ENCODE peak calls at places on chromosomes 6 and 20, in six cellular contexts. One of them, this sample, is unnamed.
A peak's percentile ranks its signal among the peaks of the same experiment; 100 is the strongest.

GRCh38 chr20:38084425-38084951 is 50.9 kb downstream of the RPRD1B start:
- DNase-seq in retinal pigment epithelial cell: peak; percentile 73
- DNase-seq in HepG2: peak; percentile 79
- DNase-seq in ovary: no peak
- DNase-seq in PC-3: no peak
- DNase-seq in fibroblast of the aortic adventitia: peak; percentile 66
- DNase-seq in this sample: no peak

GRCh38 chr6:160015778-160016684 is 47.1 kb downstream of the IGF2R start:
- DNase-seq in fibroblast of the aortic adventitia: no peak
- DNase-seq in HepG2: no peak
- DNase-seq in PC-3: no peak
- DNase-seq in ovary: no peak
- DNase-seq in retinal pigment epithelial cell: no peak
- DNase-seq in this sample: no peak

GRCh38 chr6:13926378-13926777 is 1.6 kb downstream of the RNF182 start:
- DNase-seq in PC-3: no peak
- DNase-seq in HepG2: no peak
- DNase-seq in ovary: no peak
- DNase-seq in fibroblast of the aortic adventitia: no peak
- DNase-seq in retinal pigment epithelial cell: no peak
- DNase-seq in this sample: no peak

GRCh38 chr6:82555801-82556200 is 192.2 kb downstream of the TPBG start:
- DNase-seq in ovary: no peak
- DNase-seq in HepG2: no peak
- DNase-seq in retinal pigment epithelial cell: no peak
- DNase-seq in PC-3: peak; percentile 70
- DNase-seq in fibroblast of the aortic adventitia: peak; percentile 79
- DNase-seq in this sample: no peak

GRCh38 chr6:95545691-95546090 is 31.6 kb upstream of the MANEA start:
- DNase-seq in PC-3: no peak
- DNase-seq in fibroblast of the aortic adventitia: no peak
- DNase-seq in ovary: no peak
- DNase-seq in HepG2: no peak
- DNase-seq in retinal pigment epithelial cell: no peak
- DNase-seq in this sample: no peak

GRCh38 chr6:37141291-37142046 is 28.5 kb upstream of the PIM1 start:
- DNase-seq in HepG2: no peak
- DNase-seq in ovary: no peak
- DNase-seq in PC-3: no peak
- DNase-seq in fibroblast of the aortic adventitia: peak; percentile 77
- DNase-seq in retinal pigment epithelial cell: no peak
- DNase-seq in this sample: no peak

GRCh38 chr20:45456632-45457031 is 12.9 kb upstream of the WFDC2 start:
- DNase-seq in ovary: no peak
- DNase-seq in PC-3: peak; percentile 63
- DNase-seq in retinal pigment epithelial cell: no peak
- DNase-seq in HepG2: peak; percentile 70
- DNase-seq in fibroblast of the aortic adventitia: no peak
- DNase-seq in this sample: peak; percentile 45

GRCh38 chr6:157203312-157203744 is 120.0 kb downstream of the TMEM242 start:
- DNase-seq in retinal pigment epithelial cell: no peak
- DNase-seq in fibroblast of the aortic adventitia: no peak
- DNase-seq in HepG2: no peak
- DNase-seq in PC-3: no peak
- DNase-seq in ovary: no peak
- DNase-seq in this sample: no peak

GRCh38 chr6:166672624-166673165 is 45.6 kb upstream of the RPS6KA2 start:
- DNase-seq in fibroblast of the aortic adventitia: no peak
- DNase-seq in retinal pigment epithelial cell: no peak
- DNase-seq in HepG2: no peak
- DNase-seq in ovary: no peak
- DNase-seq in PC-3: no peak
- DNase-seq in this sample: no peak

GRCh38 chr6:55886185-55886836 is 10.9 kb upstream of the BMP5 start:
- DNase-seq in PC-3: peak; percentile 69
- DNase-seq in retinal pigment epithelial cell: no peak
- DNase-seq in ovary: no peak
- DNase-seq in HepG2: peak; percentile 64
- DNase-seq in fibroblast of the aortic adventitia: peak; percentile 47
- DNase-seq in this sample: no peak

GRCh38 chr6:133033263-133033662 is 207.9 kb upstream of the EYA4 start:
- DNase-seq in PC-3: no peak
- DNase-seq in retinal pigment epithelial cell: no peak
- DNase-seq in fibroblast of the aortic adventitia: no peak
- DNase-seq in ovary: no peak
- DNase-seq in HepG2: no peak
- DNase-seq in this sample: no peak

DNA sequence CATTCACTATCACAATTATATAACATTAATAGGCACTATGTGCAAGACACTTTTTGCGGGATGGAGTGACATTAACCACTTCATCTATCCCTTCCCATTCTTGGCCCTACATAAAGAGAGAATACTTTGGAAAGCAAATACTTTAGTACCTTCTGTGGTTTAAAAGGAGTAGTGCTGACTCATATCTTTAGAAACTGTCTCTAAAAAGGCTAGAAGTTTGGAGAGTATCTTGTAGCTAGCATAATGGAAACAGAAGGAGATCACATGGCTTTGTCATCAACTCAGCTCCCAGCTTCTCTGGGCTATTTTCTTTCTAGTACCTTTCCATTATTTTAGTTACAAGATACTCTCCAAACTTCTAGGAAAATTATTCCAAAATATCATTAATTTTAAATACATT is 157.5 kb downstream of the ADGRG6 start:
- DNase-seq in ovary: no peak
- DNase-seq in retinal pigment epithelial cell: no peak
- DNase-seq in HepG2: no peak
- DNase-seq in PC-3: no peak
- DNase-seq in fibroblast of the aortic adventitia: peak; percentile 33
- DNase-seq in this sample: no peak
- TF ChIP-seq CTCF in ovary: no peak
- TF ChIP-seq CTCF in retinal pigment epithelial cell: no peak
- TF ChIP-seq CTCF in HepG2: no peak
- TF ChIP-seq CTCF in PC-3: no peak
- TF ChIP-seq CTCF in fibroblast of the aortic adventitia: no peak
- TF ChIP-seq CTCF in this sample: no peak

GRCh38 chr6:107185570-107185969 is 70.3 kb upstream of the BEND3 start:
- DNase-seq in retinal pigment epithelial cell: no peak
- DNase-seq in fibroblast of the aortic adventitia: peak; percentile 12
- DNase-seq in ovary: peak; percentile 21
- DNase-seq in PC-3: peak; percentile 8
- DNase-seq in HepG2: peak; percentile 29
- DNase-seq in this sample: peak; percentile 17
- TF ChIP-seq CTCF in retinal pigment epithelial cell: peak; percentile 49
- TF ChIP-seq CTCF in fibroblast of the aortic adventitia: peak; percentile 24
- TF ChIP-seq CTCF in ovary: no peak
- TF ChIP-seq CTCF in PC-3: no peak
- TF ChIP-seq CTCF in HepG2: peak; percentile 65
- TF ChIP-seq CTCF in this sample: no peak

DNA sequence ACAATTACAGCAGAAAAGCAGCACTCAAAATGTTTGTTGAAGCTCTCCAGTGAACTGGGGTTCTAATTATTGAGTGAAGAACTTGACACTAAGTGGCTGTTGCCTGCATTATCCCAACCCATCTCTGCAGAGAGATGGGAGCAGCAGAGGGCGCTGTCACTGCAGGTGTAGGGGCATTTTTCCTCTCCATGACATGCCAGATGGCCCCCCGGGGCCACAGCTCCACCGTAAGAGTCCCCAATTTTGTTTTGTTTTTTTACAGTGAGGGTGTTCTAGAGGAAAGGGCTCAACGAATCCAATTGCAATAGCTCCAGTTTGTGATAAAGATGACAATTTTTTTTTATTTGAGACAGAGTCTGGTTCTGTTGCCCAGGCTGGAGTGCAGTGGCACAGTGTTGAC is 1.9 kb upstream of the FUCA2 start:
- DNase-seq in PC-3: peak; percentile 30
- DNase-seq in HepG2: peak; percentile 38
- DNase-seq in ovary: no peak
- DNase-seq in retinal pigment epithelial cell: no peak
- DNase-seq in fibroblast of the aortic adventitia: no peak
- DNase-seq in this sample: no peak
- TF ChIP-seq CTCF in PC-3: peak; percentile 58
- TF ChIP-seq CTCF in HepG2: peak; percentile 74
- TF ChIP-seq CTCF in ovary: no peak
- TF ChIP-seq CTCF in retinal pigment epithelial cell: peak; percentile 62
- TF ChIP-seq CTCF in fibroblast of the aortic adventitia: peak; percentile 27
- TF ChIP-seq CTCF in this sample: no peak

GRCh38 chr6:30721198-30722024 is 1.3 kb downstream of the TUBB start:
- DNase-seq in PC-3: peak; percentile 92
- DNase-seq in fibroblast of the aortic adventitia: peak; percentile 89
- DNase-seq in ovary: peak; percentile 91
- DNase-seq in retinal pigment epithelial cell: no peak
- DNase-seq in HepG2: peak; percentile 80
- DNase-seq in this sample: peak; percentile 94
- TF ChIP-seq CTCF in PC-3: no peak
- TF ChIP-seq CTCF in fibroblast of the aortic adventitia: peak; percentile 40
- TF ChIP-seq CTCF in ovary: peak; percentile 33
- TF ChIP-seq CTCF in retinal pigment epithelial cell: no peak
- TF ChIP-seq CTCF in HepG2: peak; percentile 61
- TF ChIP-seq CTCF in this sample: peak; percentile 32

DNA sequence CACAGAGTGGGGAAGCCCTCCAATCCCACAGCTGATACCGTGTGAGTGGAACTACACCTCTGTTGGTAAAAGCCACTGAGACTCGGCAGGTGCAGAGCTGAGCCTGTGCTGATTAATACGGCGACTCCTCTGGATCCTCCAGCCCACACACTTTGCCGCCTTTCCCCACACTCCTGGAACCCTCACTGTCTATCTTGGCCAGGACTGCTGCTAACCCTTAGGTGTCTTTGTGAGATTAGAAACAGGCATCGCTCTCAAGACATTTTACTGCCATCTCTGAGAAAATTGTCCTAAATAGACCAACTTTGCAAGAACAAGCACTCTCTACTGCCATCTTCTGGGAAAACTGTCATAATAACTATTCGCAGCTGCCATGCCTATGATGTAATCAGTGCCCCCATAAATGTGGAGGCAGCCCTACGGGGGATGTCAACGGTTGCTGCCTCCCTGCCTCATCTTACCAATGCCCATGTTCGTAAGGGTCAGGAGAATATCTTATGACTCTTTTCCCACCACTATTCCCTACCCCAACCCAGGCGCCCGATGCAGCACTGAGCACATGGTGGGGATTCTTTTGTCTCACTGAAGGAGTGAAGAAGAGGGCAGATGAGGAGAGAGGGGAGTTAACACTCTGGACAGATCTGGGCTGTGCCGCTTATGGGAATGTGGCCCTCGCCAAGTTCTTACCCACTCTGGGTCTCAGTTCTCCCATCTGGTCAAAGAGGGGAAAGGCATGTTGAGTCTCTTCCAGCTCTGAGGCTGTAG is 26.1 kb upstream of the KCNB1 start:
- DNase-seq in fibroblast of the aortic adventitia: peak; percentile 53
- DNase-seq in retinal pigment epithelial cell: no peak
- DNase-seq in HepG2: peak; percentile 56
- DNase-seq in PC-3: peak; percentile 80
- DNase-seq in ovary: no peak
- DNase-seq in this sample: no peak
- TF ChIP-seq CTCF in fibroblast of the aortic adventitia: peak; percentile 34
- TF ChIP-seq CTCF in retinal pigment epithelial cell: peak; percentile 61
- TF ChIP-seq CTCF in HepG2: peak; percentile 84
- TF ChIP-seq CTCF in PC-3: peak; percentile 87
- TF ChIP-seq CTCF in ovary: no peak
- TF ChIP-seq CTCF in this sample: peak; percentile 70